ENCODE peak calls at places on chromosomes 3 and 15, in six cellular contexts. P, K, U, E, Z and D are unnamed samples. For H3K36me3, the result is how much of the 10 kb centered on the place peaks cover.

GRCh38 chr3:143755978-143756377 is 92.3 kb downstream of the SLC9A9 start:
- DNase-seq in P (no peak), K (no peak), U (no peak), E (no peak), Z (no peak), D (no peak)

GRCh38 chr15:51366911-51367310 is 25.5 kb downstream of the GLDN start:
- DNase-seq in P (no peak), K (no peak), U (no peak), E (peak), Z (no peak), D (peak)

GRCh38 chr15:94229591-94230365 is 1.6 kb upstream of the MCTP2 start:
- DNase-seq in P (no peak), K (no peak), U (no peak), E (no peak), Z (peak), D (no peak)

GRCh38 chr3:87674397-87675161 is 384.2 kb downstream of the CGGBP1 start:
- DNase-seq in P (no peak), K (no peak), U (no peak), E (no peak), Z (no peak), D (no peak)

GRCh38 chr15:101394056-101394630 is 95.4 kb downstream of the PCSK6 start:
- DNase-seq in P (no peak), K (no peak), U (no peak), E (no peak), Z (no peak), D (no peak)

GRCh38 chr3:184872200-184872599 is 60.2 kb downstream of the VPS8 start:
- DNase-seq in P (no peak), K (no peak), U (no peak), E (no peak), Z (peak), D (no peak)

GRCh38 chr3:166472015-166472414 is 634.8 kb upstream of the BCHE start:
- DNase-seq in P (no peak), K (no peak), U (no peak), E (no peak), Z (no peak), D (no peak)

GRCh38 chr3:16249336-16249735 is 15.4 kb downstream of the DPH3 start:
- DNase-seq in P (no peak), K (peak), U (peak), E (no peak), Z (no peak), D (no peak)

GRCh38 chr15:39828374-39828931 is 45.8 kb upstream of the FSIP1 start:
- DNase-seq in P (no peak), K (peak), U (peak), E (peak), Z (no peak), D (peak)

GRCh38 chr3:101189786-101190185 is 130.6 kb downstream of the IMPG2 start:
- DNase-seq in P (no peak), K (no peak), U (no peak), E (no peak), Z (no peak), D (no peak)

GRCh38 chr15:65870889-65871533 is 1.7 kb downstream of the RAB11A start:
- DNase-seq in P (no peak), K (peak), U (no peak), E (no peak), Z (no peak), D (no peak)

DNA sequence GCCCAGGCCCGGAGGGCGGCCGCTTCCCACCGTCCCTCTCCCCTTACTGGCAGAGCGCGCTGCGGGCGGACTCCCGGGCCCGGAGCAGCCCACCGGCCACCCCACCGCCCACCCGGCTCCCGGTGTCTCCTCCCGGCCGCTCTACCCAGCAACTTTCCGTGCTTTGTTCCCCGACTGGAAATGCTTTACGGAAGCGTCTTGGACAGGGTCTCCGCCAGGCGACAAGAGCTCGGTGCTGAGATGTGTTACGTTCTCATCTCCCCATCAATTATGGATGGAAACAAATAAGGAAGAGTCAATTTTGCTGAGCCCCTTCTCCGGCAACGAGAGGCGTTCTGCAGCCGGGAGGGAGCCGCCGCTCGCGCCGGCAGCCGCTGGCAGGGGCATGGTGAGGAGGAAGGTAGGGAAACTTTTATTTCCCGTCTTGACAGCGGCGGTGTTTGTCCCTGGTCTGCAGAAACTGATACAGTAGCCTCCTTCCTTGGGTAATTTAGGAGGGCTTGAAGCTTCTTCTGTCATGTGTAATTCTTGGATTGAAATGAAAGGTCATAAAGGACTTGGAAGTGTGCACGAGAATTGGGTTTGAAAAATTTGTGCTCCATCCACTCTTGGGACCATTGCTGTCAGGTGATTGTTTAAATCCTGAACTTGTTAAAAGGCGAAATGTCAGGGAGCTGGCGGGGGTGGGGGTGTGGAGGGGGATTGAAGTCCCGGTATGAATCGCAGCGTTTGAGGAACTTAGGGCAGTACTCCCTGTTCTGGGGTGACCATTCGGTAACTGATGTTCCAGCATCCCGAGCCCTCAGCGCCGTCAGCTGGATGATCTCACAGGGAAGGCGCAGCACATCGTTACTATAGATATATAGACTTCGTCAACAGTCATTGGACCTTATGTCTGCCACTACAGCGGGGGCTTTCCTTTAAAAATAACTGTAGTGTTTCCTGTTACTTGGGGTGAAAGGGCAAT is 1.5 kb downstream of the SEMA6D start:
- DNase-seq in P (no peak), K (peak), U (peak), E (peak), Z (no peak), D (peak)
- H3K4me3 ChIP-seq in P (peak), K (peak), U (peak), E (peak), Z (peak), D (peak)

DNA sequence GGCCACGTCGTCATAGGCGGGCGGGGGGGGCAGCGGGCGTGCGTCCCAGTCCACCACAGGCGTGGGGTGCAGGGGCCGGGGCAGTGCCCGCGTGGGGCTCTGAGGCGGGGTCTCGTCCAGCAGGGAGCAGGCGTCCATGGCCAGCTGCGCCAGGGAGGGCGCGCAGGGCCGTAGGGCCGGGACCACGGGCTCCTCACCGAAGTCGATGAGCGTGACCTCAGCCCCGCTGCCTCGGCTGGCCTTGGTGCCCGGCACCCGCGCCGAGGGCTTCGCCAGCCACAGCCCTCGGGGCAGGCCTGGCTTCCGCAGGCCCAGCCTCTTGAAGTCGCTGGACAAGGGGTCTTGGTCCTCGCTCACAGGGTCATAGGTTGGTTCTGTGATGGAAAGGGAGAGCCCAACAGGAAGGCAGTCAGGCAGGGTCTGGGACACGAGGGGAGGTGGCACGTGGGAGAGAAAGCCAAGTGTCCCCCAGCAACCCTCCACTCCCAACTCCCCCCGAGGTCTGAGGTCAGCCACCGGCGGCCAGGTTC is 40.0 kb downstream of the TNK2 start:
- DNase-seq in P (no peak), K (no peak), U (no peak), E (no peak), Z (no peak), D (no peak)
- H3K36me3 ChIP-seq in P (under half), K (under half), U (under half), E (under half), Z (half or more), D (under half)

GRCh38 chr3:134483195-134483890 is 2.4 kb downstream of the ANAPC13 start:
- DNase-seq in P (no peak), K (peak), U (no peak), E (no peak), Z (peak), D (peak)
- H3K4me3 ChIP-seq in P (no peak), K (no peak), U (no peak), E (no peak), Z (no peak), D (peak)

DNA sequence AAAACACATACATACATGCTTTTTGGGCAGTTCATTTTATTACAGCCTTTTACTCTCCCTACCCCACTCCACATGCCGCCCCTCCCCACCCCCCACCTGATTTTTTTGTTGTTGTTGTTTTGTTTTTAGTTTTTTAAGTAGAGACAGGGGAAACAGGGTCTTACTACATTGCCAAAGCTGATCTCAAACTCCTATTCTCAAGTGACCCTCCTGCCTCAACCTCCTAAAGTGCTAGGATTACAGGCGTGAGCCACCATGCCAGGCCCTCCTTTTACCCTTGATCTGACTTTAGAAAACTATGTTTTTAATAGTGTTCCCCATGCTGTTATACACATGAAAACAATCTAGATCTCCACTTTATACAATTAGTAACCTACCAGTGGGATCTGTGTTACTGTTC is 14.8 kb downstream of the PDE12 start:
- DNase-seq in P (no peak), K (no peak), U (no peak), E (no peak), Z (no peak), D (no peak)
- H3K36me3 ChIP-seq in P (under half), K (under half), U (under half), E (under half), Z (under half), D (under half)

DNA sequence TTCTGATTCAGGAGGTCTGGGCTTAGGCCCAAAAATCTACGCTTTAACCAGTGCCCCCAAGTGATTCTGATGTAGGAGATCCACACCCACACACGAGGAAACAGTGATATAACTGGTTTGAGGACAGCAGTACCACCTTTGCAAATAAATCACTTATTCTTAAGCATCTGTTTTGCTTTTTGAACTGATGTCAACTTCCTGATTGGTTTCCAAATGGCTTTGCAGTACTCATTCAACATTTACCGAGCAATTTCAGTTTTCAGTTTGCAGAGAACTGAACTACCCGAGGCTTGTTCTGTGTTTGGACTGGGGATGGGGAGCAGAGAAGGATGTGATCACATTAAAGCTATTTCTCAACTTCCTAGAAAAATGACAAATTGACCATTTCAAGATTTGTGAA is 1.1 kb upstream of the GYG1 start:
- DNase-seq in P (no peak), K (no peak), U (no peak), E (no peak), Z (no peak), D (no peak)
- H3K4me3 ChIP-seq in P (no peak), K (no peak), U (no peak), E (no peak), Z (no peak), D (no peak)

DNA sequence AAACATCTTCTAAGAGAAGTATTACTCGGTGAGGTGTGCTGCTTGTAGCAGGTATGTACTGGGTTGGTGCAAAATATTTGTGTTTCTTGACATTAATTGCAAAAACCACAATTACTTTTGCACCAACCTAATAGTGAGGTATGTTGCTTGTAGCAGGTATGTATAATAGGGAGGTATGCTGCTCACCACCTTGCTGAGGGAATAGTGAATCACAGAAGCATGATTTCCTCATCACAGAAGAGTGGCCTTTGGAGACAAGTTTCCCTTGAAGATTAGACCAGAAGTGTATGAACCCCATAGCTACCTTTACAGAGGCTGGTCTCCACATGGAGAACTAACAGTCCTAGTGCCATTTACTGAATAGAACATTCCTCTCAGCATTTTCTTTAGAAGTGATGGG is 15.5 kb downstream of the DCP1A start:
- DNase-seq in P (no peak), K (no peak), U (no peak), E (no peak), Z (no peak), D (no peak)
- H3K36me3 ChIP-seq in P (under half), K (under half), U (under half), E (under half), Z (under half), D (under half)

GRCh38 chr3:933311-933710 is 159.5 kb upstream of the CNTN6 start:
- DNase-seq in P (no peak), K (no peak), U (peak), E (no peak), Z (no peak), D (no peak)

DNA sequence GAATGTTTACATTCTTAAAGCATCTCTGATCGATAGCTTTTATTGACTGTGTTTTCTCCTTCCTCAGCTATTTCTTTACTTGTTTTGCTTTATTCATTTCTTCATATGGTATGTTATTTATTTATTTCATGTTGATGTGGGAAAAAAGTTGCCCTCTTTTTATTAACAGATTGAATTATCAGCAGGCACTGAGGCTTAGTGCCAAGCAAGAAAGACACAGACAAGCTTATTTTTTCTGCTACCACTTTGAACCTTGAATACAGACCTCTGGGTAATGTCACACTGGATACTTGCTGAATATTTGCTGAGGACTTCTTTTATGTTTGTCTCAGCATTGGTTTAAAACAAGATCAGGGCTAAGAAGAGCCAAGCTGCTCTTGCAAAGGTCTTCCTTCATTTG is 162.0 kb upstream of the CNTN6 start:
- DNase-seq in P (no peak), K (no peak), U (no peak), E (no peak), Z (no peak), D (no peak)
- H3K4me3 ChIP-seq in P (no peak), K (no peak), U (no peak), E (no peak), Z (no peak), D (no peak)

DNA sequence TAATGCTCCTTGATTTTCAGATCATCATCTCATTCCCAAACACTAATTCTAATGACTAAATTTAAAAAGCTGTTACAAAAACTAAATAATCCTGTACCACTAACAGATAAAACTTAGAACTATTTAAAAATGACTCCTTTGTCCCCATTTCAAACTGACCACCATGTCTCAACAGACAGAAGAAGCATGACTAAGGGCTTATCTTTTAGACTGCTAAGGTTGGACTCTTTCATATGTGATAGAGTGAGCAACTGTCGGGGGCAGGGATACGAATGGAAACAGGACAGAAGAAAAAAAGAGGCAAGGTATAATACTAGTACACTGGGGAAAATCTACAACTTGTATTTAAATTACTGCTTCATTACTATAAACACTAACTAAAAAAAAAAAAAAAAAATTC is 23.3 kb downstream of the SNX4 start:
- DNase-seq in P (no peak), K (no peak), U (no peak), E (no peak), Z (no peak), D (no peak)
- H3K36me3 ChIP-seq in P (under half), K (under half), U (under half), E (under half), Z (under half), D (half or more)

GRCh38 chr15:75032391-75032790 is 9.0 kb downstream of the PPCDC start:
- DNase-seq in P (no peak), K (peak), U (no peak), E (no peak), Z (no peak), D (no peak)
- H3K4me3 ChIP-seq in P (no peak), K (no peak), U (no peak), E (no peak), Z (no peak), D (no peak)